ENCODE peak calls at places on chromosomes 5 and 9, in eight cellular contexts. I is Kasumi-1; W is CD8-positive, alpha-beta T cell; L is T-helper 22 cell; C is GM23248; N is posterior cingulate gyrus; P is SIG-M5; O is nephron progenitor cell. Q is an unnamed sample.

GRCh38 chr9:27532046-27532445 is 2.4 kb upstream of the MOB3B start:
- DNase-seq in C (no peak), O (no peak), N (no peak), I (no peak), P (no peak), W (no peak), L (no peak), Q (no peak)

GRCh38 chr5:112063878-112064615 is 307.1 kb upstream of the NREP start:
- DNase-seq in C (no peak), L (no peak), I (no peak), P (no peak), W (no peak), N (no peak), O (no peak), Q (no peak)

GRCh38 chr5:72134226-72134625 is 27.0 kb downstream of the MAP1B start:
- DNase-seq in O (no peak), L (no peak), W (no peak), N (no peak), P (no peak), C (peak; percentile 53), I (no peak), Q (no peak)

GRCh38 chr5:153135416-153135815 is 355.1 kb upstream of the GRIA1 start:
- DNase-seq in I (no peak), P (no peak), C (peak; percentile 22), L (no peak), N (no peak), W (no peak), O (no peak), Q (no peak)

GRCh38 chr5:142308358-142308757 is 16.5 kb downstream of the SPRY4 start:
- DNase-seq in O (no peak), L (no peak), P (no peak), N (no peak), W (no peak), C (no peak), I (no peak), Q (no peak)

GRCh38 chr5:148788636-148789035 is 37.8 kb upstream of the ADRB2 start:
- DNase-seq in L (no peak), N (no peak), O (no peak), P (no peak), C (peak; percentile 22), I (no peak), W (no peak), Q (no peak)

GRCh38 chr9:85521331-85522197 is 220.2 kb downstream of the AGTPBP1 start:
- DNase-seq in L (no peak), N (peak; percentile 67), O (no peak), I (no peak), C (peak; percentile 63), P (no peak), W (no peak), Q (no peak)

GRCh38 chr5:134637106-134637721 is 4.6 kb upstream of the SAR1B start:
- DNase-seq in P (no peak), N (no peak), W (no peak), C (no peak), L (no peak), I (no peak), O (no peak), Q (no peak)

GRCh38 chr9:6072442-6072841 is 57.0 kb upstream of the RANBP6 start:
- DNase-seq in O (no peak), L (no peak), W (no peak), P (no peak), N (no peak), I (no peak), C (no peak), Q (no peak)

GRCh38 chr9:135305546-135306180 is 173.9 kb upstream of the PPP1R26 start:
- DNase-seq in N (no peak), L (no peak), P (no peak), C (no peak), O (no peak), I (no peak), W (peak; percentile 40), Q (no peak)

GRCh38 chr5:155004138-155004744 is 9.3 kb upstream of the KIF4B start:
- DNase-seq in O (peak; percentile 16), C (peak; percentile 38), P (no peak), I (no peak), L (no peak), N (no peak), W (no peak), Q (no peak)

GRCh38 chr5:139557811-139558210 is 3.3 kb upstream of the UBE2D2 start:
- DNase-seq in N (no peak), O (no peak), W (no peak), I (no peak), P (no peak), L (no peak), C (no peak), Q (no peak)

GRCh38 chr5:12934722-12935121 is 1009.8 kb downstream of the DNAH5 start:
- DNase-seq in P (no peak), I (no peak), W (no peak), C (no peak), L (no peak), N (no peak), O (no peak), Q (no peak)

GRCh38 chr9:4762889-4763521 is 22.0 kb upstream of the AK3 start:
- DNase-seq in N (no peak), O (peak; percentile 53), C (peak; percentile 62), L (no peak), I (no peak), W (no peak), P (peak; percentile 6), Q (no peak)

GRCh38 chr5:72788851-72789505 is 27.5 kb upstream of the TNPO1 start:
- DNase-seq in C (peak; percentile 59), I (no peak), W (no peak), P (no peak), L (no peak), N (no peak), O (no peak), Q (no peak)

Q was measured in vagina.